ENCODE peak calls at places on chromosomes 5 and 9, in ten cellular contexts. One of them, this sample, is unnamed.

GRCh38 chr9:109052416-109052815 is 39.1 kb upstream of the CTNNAL1 start:
- DNase-seq in GM12891: no peak
- DNase-seq in lower leg skin: no peak
- DNase-seq in uterus: no peak
- DNase-seq in stomach: no peak
- DNase-seq in H54: no peak
- DNase-seq in gastrocnemius medialis: no peak
- DNase-seq in spleen: no peak
- DNase-seq in transverse colon: no peak
- DNase-seq in esophagus squamous epithelium: no peak
- DNase-seq in this sample: no peak

GRCh38 chr5:10288600-10289213 is 19.0 kb downstream of the CMBL start:
- DNase-seq in GM12891: peak; percentile 47
- DNase-seq in lower leg skin: peak; percentile 51
- DNase-seq in uterus: no peak
- DNase-seq in stomach: peak; percentile 96
- DNase-seq in H54: no peak
- DNase-seq in gastrocnemius medialis: peak; percentile 90
- DNase-seq in spleen: peak; percentile 85
- DNase-seq in transverse colon: peak; percentile 95
- DNase-seq in esophagus squamous epithelium: no peak
- DNase-seq in this sample: peak; percentile 26

GRCh38 chr5:176851871-176852270 is 41.5 kb downstream of the UNC5A start:
- DNase-seq in GM12891: no peak
- DNase-seq in lower leg skin: no peak
- DNase-seq in uterus: no peak
- DNase-seq in stomach: no peak
- DNase-seq in H54: no peak
- DNase-seq in gastrocnemius medialis: no peak
- DNase-seq in spleen: no peak
- DNase-seq in transverse colon: no peak
- DNase-seq in esophagus squamous epithelium: no peak
- DNase-seq in this sample: no peak

GRCh38 chr9:100352727-100353505 is at the start of gene TEX10:
- DNase-seq in GM12891: peak; percentile 75
- DNase-seq in lower leg skin: peak; percentile 83
- DNase-seq in uterus: peak; percentile 84
- DNase-seq in stomach: peak; percentile 89
- DNase-seq in H54: peak; percentile 86
- DNase-seq in gastrocnemius medialis: peak; percentile 77
- DNase-seq in spleen: peak; percentile 97
- DNase-seq in transverse colon: peak; percentile 91
- DNase-seq in esophagus squamous epithelium: peak; percentile 39
- DNase-seq in this sample: peak; percentile 77

GRCh38 chr5:56269216-56269927 is 36.2 kb upstream of the ANKRD55 start:
- DNase-seq in GM12891: peak; percentile 25
- DNase-seq in lower leg skin: no peak
- DNase-seq in uterus: peak; percentile 43
- DNase-seq in stomach: no peak
- DNase-seq in H54: no peak
- DNase-seq in gastrocnemius medialis: no peak
- DNase-seq in spleen: no peak
- DNase-seq in transverse colon: no peak
- DNase-seq in esophagus squamous epithelium: no peak
- DNase-seq in this sample: no peak

GRCh38 chr5:76602094-76602726 is 21.0 kb downstream of the F2RL2 start:
- DNase-seq in GM12891: no peak
- DNase-seq in lower leg skin: no peak
- DNase-seq in uterus: no peak
- DNase-seq in stomach: no peak
- DNase-seq in H54: no peak
- DNase-seq in gastrocnemius medialis: no peak
- DNase-seq in spleen: no peak
- DNase-seq in transverse colon: no peak
- DNase-seq in esophagus squamous epithelium: no peak
- DNase-seq in this sample: no peak

GRCh38 chr9:136170291-136170901 is 34.5 kb downstream of the LHX3 start:
- DNase-seq in GM12891: peak; percentile 91
- DNase-seq in lower leg skin: no peak
- DNase-seq in uterus: no peak
- DNase-seq in stomach: peak; percentile 30
- DNase-seq in H54: peak; percentile 89
- DNase-seq in gastrocnemius medialis: no peak
- DNase-seq in spleen: peak; percentile 88
- DNase-seq in transverse colon: peak; percentile 47
- DNase-seq in esophagus squamous epithelium: no peak
- DNase-seq in this sample: no peak

GRCh38 chr9:132662152-132662945 is 7.4 kb downstream of the DDX31 start:
- DNase-seq in GM12891: no peak
- DNase-seq in lower leg skin: no peak
- DNase-seq in uterus: no peak
- DNase-seq in stomach: no peak
- DNase-seq in H54: no peak
- DNase-seq in gastrocnemius medialis: no peak
- DNase-seq in spleen: no peak
- DNase-seq in transverse colon: no peak
- DNase-seq in esophagus squamous epithelium: no peak
- DNase-seq in this sample: no peak

GRCh38 chr5:178287091-178287790 is 54.6 kb upstream of the PHYKPL start:
- DNase-seq in GM12891: no peak
- DNase-seq in lower leg skin: no peak
- DNase-seq in uterus: no peak
- DNase-seq in stomach: no peak
- DNase-seq in H54: no peak
- DNase-seq in gastrocnemius medialis: no peak
- DNase-seq in spleen: peak; percentile 67
- DNase-seq in transverse colon: no peak
- DNase-seq in esophagus squamous epithelium: no peak
- DNase-seq in this sample: no peak

GRCh38 chr9:121121582-121122087 is 46.9 kb downstream of the CNTRL start:
- DNase-seq in GM12891: peak; percentile 44
- DNase-seq in lower leg skin: peak; percentile 99
- DNase-seq in uterus: peak; percentile 97
- DNase-seq in stomach: peak; percentile 98
- DNase-seq in H54: peak; percentile 93
- DNase-seq in gastrocnemius medialis: peak; percentile 94
- DNase-seq in spleen: peak; percentile 99
- DNase-seq in transverse colon: peak; percentile 97
- DNase-seq in esophagus squamous epithelium: peak; percentile 86
- DNase-seq in this sample: peak; percentile 98
- TF ChIP-seq POLR2A in GM12891: peak; percentile 80
- TF ChIP-seq POLR2A in lower leg skin: no peak
- TF ChIP-seq POLR2A in uterus: peak; percentile 46
- TF ChIP-seq POLR2A in stomach: no peak
- TF ChIP-seq POLR2A in H54: peak; percentile 44
- TF ChIP-seq POLR2A in gastrocnemius medialis: peak; percentile 68
- TF ChIP-seq POLR2A in spleen: no peak
- TF ChIP-seq POLR2A in transverse colon: peak; percentile 33
- TF ChIP-seq POLR2A in esophagus squamous epithelium: no peak
- TF ChIP-seq POLR2A in this sample: peak; percentile 68

GRCh38 chr5:149345147-149345891 is at the start of gene GRPEL2:
- DNase-seq in GM12891: peak; percentile 87
- DNase-seq in lower leg skin: peak; percentile 94
- DNase-seq in uterus: peak; percentile 96
- DNase-seq in stomach: peak; percentile 94
- DNase-seq in H54: peak; percentile 91
- DNase-seq in gastrocnemius medialis: peak; percentile 93
- DNase-seq in spleen: peak; percentile 96
- DNase-seq in transverse colon: peak; percentile 96
- DNase-seq in esophagus squamous epithelium: peak; percentile 58
- DNase-seq in this sample: peak; percentile 87
- TF ChIP-seq POLR2A in GM12891: peak; percentile 83
- TF ChIP-seq POLR2A in lower leg skin: no peak
- TF ChIP-seq POLR2A in uterus: peak; percentile 63
- TF ChIP-seq POLR2A in stomach: no peak
- TF ChIP-seq POLR2A in H54: peak; percentile 90
- TF ChIP-seq POLR2A in gastrocnemius medialis: peak; percentile 57
- TF ChIP-seq POLR2A in spleen: no peak
- TF ChIP-seq POLR2A in transverse colon: peak; percentile 58
- TF ChIP-seq POLR2A in esophagus squamous epithelium: no peak
- TF ChIP-seq POLR2A in this sample: peak; percentile 5

GRCh38 chr9:124220551-124221451 is 36.9 kb upstream of the NEK6 start:
- DNase-seq in GM12891: no peak
- DNase-seq in lower leg skin: no peak
- DNase-seq in uterus: no peak
- DNase-seq in stomach: peak; percentile 82
- DNase-seq in H54: peak; percentile 71
- DNase-seq in gastrocnemius medialis: no peak
- DNase-seq in spleen: peak; percentile 57
- DNase-seq in transverse colon: peak; percentile 60
- DNase-seq in esophagus squamous epithelium: no peak
- DNase-seq in this sample: no peak
- TF ChIP-seq POLR2A in GM12891: no peak
- TF ChIP-seq POLR2A in lower leg skin: no peak
- TF ChIP-seq POLR2A in uterus: no peak
- TF ChIP-seq POLR2A in stomach: no peak
- TF ChIP-seq POLR2A in H54: no peak
- TF ChIP-seq POLR2A in gastrocnemius medialis: no peak
- TF ChIP-seq POLR2A in spleen: no peak
- TF ChIP-seq POLR2A in transverse colon: peak; percentile 48
- TF ChIP-seq POLR2A in esophagus squamous epithelium: no peak
- TF ChIP-seq POLR2A in this sample: no peak

GRCh38 chr9:130665029-130665430 is 636 bp downstream of the PRDM12 start:
- DNase-seq in GM12891: no peak
- DNase-seq in lower leg skin: no peak
- DNase-seq in uterus: no peak
- DNase-seq in stomach: no peak
- DNase-seq in H54: no peak
- DNase-seq in gastrocnemius medialis: no peak
- DNase-seq in spleen: no peak
- DNase-seq in transverse colon: no peak
- DNase-seq in esophagus squamous epithelium: no peak
- DNase-seq in this sample: no peak
- TF ChIP-seq POLR2A in GM12891: no peak
- TF ChIP-seq POLR2A in lower leg skin: no peak
- TF ChIP-seq POLR2A in uterus: no peak
- TF ChIP-seq POLR2A in stomach: no peak
- TF ChIP-seq POLR2A in H54: no peak
- TF ChIP-seq POLR2A in gastrocnemius medialis: no peak
- TF ChIP-seq POLR2A in spleen: no peak
- TF ChIP-seq POLR2A in transverse colon: no peak
- TF ChIP-seq POLR2A in esophagus squamous epithelium: no peak
- TF ChIP-seq POLR2A in this sample: no peak

GRCh38 chr5:41903892-41904799 is at the start of gene RIMOC1:
- DNase-seq in GM12891: peak; percentile 66
- DNase-seq in lower leg skin: peak; percentile 99
- DNase-seq in uterus: peak; percentile 99
- DNase-seq in stomach: peak; percentile 98
- DNase-seq in H54: peak; percentile 89
- DNase-seq in gastrocnemius medialis: peak; percentile 98
- DNase-seq in spleen: peak; percentile 99
- DNase-seq in transverse colon: peak; percentile 99
- DNase-seq in esophagus squamous epithelium: peak; percentile 95
- DNase-seq in this sample: peak; percentile 97
- TF ChIP-seq POLR2A in GM12891: peak; percentile 89
- TF ChIP-seq POLR2A in lower leg skin: peak; percentile 78
- TF ChIP-seq POLR2A in uterus: peak; percentile 76
- TF ChIP-seq POLR2A in stomach: peak; percentile 89
- TF ChIP-seq POLR2A in H54: peak; percentile 86
- TF ChIP-seq POLR2A in gastrocnemius medialis: peak; percentile 95
- TF ChIP-seq POLR2A in spleen: peak; percentile 58
- TF ChIP-seq POLR2A in transverse colon: peak; percentile 96
- TF ChIP-seq POLR2A in esophagus squamous epithelium: no peak
- TF ChIP-seq POLR2A in this sample: peak; percentile 91

DNA sequence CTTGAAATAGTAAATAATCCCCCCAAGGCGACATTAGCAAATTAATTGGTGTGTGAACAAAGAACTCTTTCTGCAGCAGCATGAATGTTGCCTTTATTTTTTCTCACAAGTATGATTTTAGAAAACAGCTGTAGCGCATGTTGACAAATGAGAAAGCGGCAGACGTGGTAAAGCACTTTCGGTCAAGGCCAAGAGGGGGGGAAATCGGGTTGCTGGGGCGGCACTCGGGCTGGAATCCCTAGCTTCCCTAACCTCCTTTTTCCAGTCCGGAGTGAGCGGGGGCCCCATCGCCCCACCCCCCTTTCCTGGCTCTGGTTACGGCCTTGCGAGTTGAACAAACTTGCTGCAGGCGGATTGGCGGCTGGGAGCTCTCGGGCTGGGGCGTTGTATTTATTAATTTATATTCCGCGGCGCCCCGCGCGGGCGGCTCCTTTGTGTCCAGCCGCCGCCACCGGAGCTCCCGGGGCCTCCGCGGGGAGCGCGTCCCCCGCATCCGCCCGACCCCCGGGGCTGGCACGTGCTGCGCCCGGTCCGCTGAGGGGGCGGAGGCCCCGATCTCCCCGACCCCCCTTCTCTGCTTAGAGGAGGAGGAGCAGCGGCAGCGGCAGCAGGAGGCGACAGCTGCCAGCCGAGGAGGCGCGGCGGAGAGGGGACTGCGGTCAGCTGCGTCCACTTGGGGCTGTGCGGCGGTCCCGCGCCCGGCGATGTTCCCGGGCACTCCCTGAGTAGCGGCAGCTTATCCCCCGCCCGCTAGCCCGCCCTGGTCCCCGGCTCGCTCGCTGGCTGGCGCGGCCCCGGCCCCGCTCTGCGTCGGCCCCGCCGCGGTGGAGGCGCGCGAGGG is at the start of gene RHOBTB3:
- DNase-seq in GM12891: peak; percentile 45
- DNase-seq in lower leg skin: peak; percentile 88
- DNase-seq in uterus: peak; percentile 88
- DNase-seq in stomach: peak; percentile 85
- DNase-seq in H54: peak; percentile 47
- DNase-seq in gastrocnemius medialis: peak; percentile 89
- DNase-seq in spleen: peak; percentile 91
- DNase-seq in transverse colon: peak; percentile 89
- DNase-seq in esophagus squamous epithelium: peak; percentile 4
- DNase-seq in this sample: peak; percentile 90
- TF ChIP-seq POLR2A in GM12891: peak; percentile 42
- TF ChIP-seq POLR2A in lower leg skin: peak; percentile 33
- TF ChIP-seq POLR2A in uterus: peak; percentile 69
- TF ChIP-seq POLR2A in stomach: no peak
- TF ChIP-seq POLR2A in H54: peak; percentile 89
- TF ChIP-seq POLR2A in gastrocnemius medialis: peak; percentile 92
- TF ChIP-seq POLR2A in spleen: no peak
- TF ChIP-seq POLR2A in transverse colon: peak; percentile 74
- TF ChIP-seq POLR2A in esophagus squamous epithelium: no peak
- TF ChIP-seq POLR2A in this sample: peak; percentile 79

GRCh38 chr9:128504485-128505413 is at the start of gene GLE1:
- DNase-seq in GM12891: peak; percentile 96
- DNase-seq in lower leg skin: peak; percentile 92
- DNase-seq in uterus: peak; percentile 93
- DNase-seq in stomach: peak; percentile 97
- DNase-seq in H54: peak; percentile 99
- DNase-seq in gastrocnemius medialis: peak; percentile 86
- DNase-seq in spleen: peak; percentile 99
- DNase-seq in transverse colon: peak; percentile 97
- DNase-seq in esophagus squamous epithelium: peak; percentile 47
- DNase-seq in this sample: peak; percentile 86
- TF ChIP-seq POLR2A in GM12891: peak; percentile 80
- TF ChIP-seq POLR2A in lower leg skin: peak; percentile 43
- TF ChIP-seq POLR2A in uterus: peak; percentile 67
- TF ChIP-seq POLR2A in stomach: peak; percentile 50
- TF ChIP-seq POLR2A in H54: peak; percentile 84
- TF ChIP-seq POLR2A in gastrocnemius medialis: peak; percentile 30
- TF ChIP-seq POLR2A in spleen: peak; percentile 44
- TF ChIP-seq POLR2A in transverse colon: peak; percentile 85
- TF ChIP-seq POLR2A in esophagus squamous epithelium: no peak
- TF ChIP-seq POLR2A in this sample: no peak